ENCODE peak calls at places on chromosome 2, in nine cellular contexts. Y is A673; N is pancreas; C is kidney epithelial cell; U is A549; F is naive thymus-derived CD4-positive, alpha-beta T cell; S is mucosa of descending colon; B is dorsolateral prefrontal cortex; W is AG10803. V is an unnamed sample.

GRCh38 chr2:133892352-133892913 is 324.2 kb upstream of the NCKAP5 start:
- DNase-seq in Y (no peak), N (no peak), C (no peak), U (no peak), F (no peak), S (no peak), B (no peak), W (no peak), V (no peak)

GRCh38 chr2:160157861-160158813 is 41.9 kb downstream of the ITGB6 start:
- DNase-seq in Y (no peak), N (no peak), C (no peak), U (no peak), F (no peak), S (no peak), B (no peak), W (peak), V (peak)

GRCh38 chr2:115165529-115166109 is 723.2 kb downstream of the DPP10 start:
- DNase-seq in Y (peak), N (no peak), C (peak), U (no peak), F (no peak), S (no peak), B (no peak), W (peak), V (peak)

GRCh38 chr2:109612991-109613921 is 510 bp downstream of the SEPTIN10 start:
- DNase-seq in Y (peak), N (no peak), C (no peak), U (no peak), F (no peak), S (peak), B (no peak), W (peak), V (peak)

GRCh38 chr2:191304939-191305875 is 60.0 kb downstream of the MYO1B start:
- DNase-seq in Y (no peak), N (no peak), C (no peak), U (no peak), F (no peak), S (peak), B (no peak), W (peak), V (peak)

GRCh38 chr2:27206346-27206745 is 5.5 kb upstream of the ATRAID start:
- DNase-seq in Y (no peak), N (no peak), C (no peak), U (no peak), F (no peak), S (no peak), B (no peak), W (no peak), V (no peak)

GRCh38 chr2:42328148-42328833 is 32.7 kb downstream of the COX7A2L start:
- DNase-seq in Y (peak), N (no peak), C (no peak), U (peak), F (peak), S (no peak), B (no peak), W (peak), V (peak)

GRCh38 chr2:26745609-26746327 is 18.3 kb upstream of the SLC35F6 start:
- DNase-seq in Y (peak), N (peak), C (no peak), U (peak), F (peak), S (no peak), B (peak), W (peak), V (peak)

GRCh38 chr2:85215074-85216050 is 82.2 kb downstream of the TCF7L1 start:
- DNase-seq in Y (peak), N (no peak), C (peak), U (no peak), F (no peak), S (no peak), B (peak), W (peak), V (peak)

GRCh38 chr2:10310489-10310888 is 7.8 kb downstream of the HPCAL1 start:
- DNase-seq in Y (no peak), N (no peak), C (no peak), U (no peak), F (no peak), S (no peak), B (no peak), W (no peak), V (no peak)

GRCh38 chr2:150174396-150174795 is 313.1 kb downstream of the RND3 start:
- DNase-seq in Y (no peak), N (no peak), C (no peak), U (no peak), F (no peak), S (no peak), B (no peak), W (no peak), V (no peak)
- H3K4me3 ChIP-seq in Y (no peak), N (no peak), C (no peak), U (no peak), F (no peak), S (no peak), B (no peak), W (no peak), V (no peak)

GRCh38 chr2:20198001-20198400 is 26.9 kb downstream of the SDC1 start:
- DNase-seq in Y (no peak), N (peak), C (no peak), U (no peak), F (no peak), S (peak), B (no peak), W (no peak), V (no peak)

GRCh38 chr2:20195431-20195830 is 29.5 kb downstream of the SDC1 start:
- DNase-seq in Y (no peak), N (no peak), C (no peak), U (no peak), F (no peak), S (no peak), B (no peak), W (no peak), V (no peak)

GRCh38 chr2:20196881-20197204 is 28.1 kb downstream of the SDC1 start:
- DNase-seq in Y (no peak), N (no peak), C (no peak), U (no peak), F (no peak), S (no peak), B (no peak), W (no peak), V (no peak)

GRCh38 chr2:20194097-20194989 is 30.6 kb downstream of the SDC1 start:
- DNase-seq in Y (no peak), N (peak), C (no peak), U (no peak), F (no peak), S (no peak), B (no peak), W (peak), V (no peak)

DNA sequence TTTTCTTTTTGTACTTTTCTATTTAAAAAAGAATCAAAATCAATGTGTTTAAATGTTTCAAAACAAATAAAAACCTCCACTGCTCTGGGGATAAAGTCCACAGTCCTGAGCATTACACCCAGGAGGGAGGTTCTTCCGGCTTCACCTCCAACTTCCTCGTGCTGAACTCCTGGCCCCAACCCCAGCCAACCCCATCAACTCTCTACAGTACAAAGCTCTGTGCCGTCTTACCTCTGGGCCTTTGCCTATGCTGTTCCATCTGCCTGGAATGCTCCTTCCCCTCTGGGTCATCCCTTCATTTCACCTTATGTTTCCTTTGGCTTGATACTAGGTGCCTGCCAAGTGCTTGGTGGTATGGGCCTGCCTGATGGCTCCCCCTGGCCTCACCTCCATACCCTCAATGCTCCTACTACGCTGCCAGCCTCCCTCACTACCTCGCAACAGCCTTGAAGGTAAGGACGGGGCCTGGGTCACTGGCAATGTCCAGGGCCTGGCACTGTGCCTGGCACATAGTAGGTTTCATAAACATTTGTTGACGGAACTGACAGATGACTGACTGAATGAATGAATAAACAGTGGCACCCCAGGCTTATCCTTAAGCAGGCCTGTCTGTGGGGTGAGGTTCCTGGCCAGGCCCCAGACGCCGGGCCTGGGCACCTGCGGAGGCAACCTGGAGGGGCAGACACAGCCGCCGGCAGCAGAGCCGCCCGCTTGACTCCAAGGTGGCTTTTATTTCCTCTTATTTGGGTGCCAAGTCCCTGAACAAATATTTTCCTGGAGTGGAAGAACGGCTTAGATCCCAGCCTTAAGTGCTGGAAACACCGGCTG is 28.7 kb downstream of the SDC1 start:
- DNase-seq in Y (no peak), N (peak), C (no peak), U (no peak), F (no peak), S (peak), B (no peak), W (no peak), V (no peak)
- H3K4me3 ChIP-seq in Y (no peak), N (no peak), C (no peak), U (no peak), F (no peak), S (no peak), B (no peak), W (no peak), V (no peak)

GRCh38 chr2:86416126-86416525 is 25.0 kb upstream of the KDM3A start:
- DNase-seq in Y (no peak), N (no peak), C (no peak), U (no peak), F (no peak), S (no peak), B (no peak), W (no peak), V (no peak)

GRCh38 chr2:86412007-86412406 is 29.2 kb upstream of the KDM3A start:
- DNase-seq in Y (no peak), N (no peak), C (no peak), U (no peak), F (no peak), S (no peak), B (no peak), W (no peak), V (no peak)

GRCh38 chr2:86414996-86415395 is 26.2 kb upstream of the KDM3A start:
- DNase-seq in Y (peak), N (no peak), C (no peak), U (no peak), F (no peak), S (no peak), B (no peak), W (no peak), V (no peak)

GRCh38 chr2:86410581-86410980 is 30.6 kb upstream of the KDM3A start:
- DNase-seq in Y (no peak), N (no peak), C (no peak), U (no peak), F (no peak), S (no peak), B (no peak), W (no peak), V (no peak)

GRCh38 chr2:86413296-86414085 is 27.7 kb upstream of the KDM3A start:
- DNase-seq in Y (peak), N (no peak), C (no peak), U (no peak), F (no peak), S (no peak), B (no peak), W (no peak), V (no peak)
- H3K4me3 ChIP-seq in Y (peak), N (no peak), C (no peak), U (no peak), F (no peak), S (no peak), B (no peak), W (no peak), V (no peak)

GRCh38 chr2:232988444-232988843 is 24.6 kb downstream of the NGEF start:
- DNase-seq in Y (peak), N (no peak), C (peak), U (peak), F (no peak), S (peak), B (no peak), W (peak), V (peak)
- H3K4me3 ChIP-seq in Y (no peak), N (no peak), C (no peak), U (no peak), F (no peak), S (no peak), B (no peak), W (peak), V (no peak)

GRCh38 chr2:197502201-197502600 is 2.0 kb downstream of the HSPE1 start:
- DNase-seq in Y (no peak), N (no peak), C (no peak), U (no peak), F (no peak), S (no peak), B (no peak), W (no peak), V (no peak)
- H3K4me3 ChIP-seq in Y (peak), N (no peak), C (no peak), U (peak), F (peak), S (no peak), B (no peak), W (no peak), V (peak)

DNA sequence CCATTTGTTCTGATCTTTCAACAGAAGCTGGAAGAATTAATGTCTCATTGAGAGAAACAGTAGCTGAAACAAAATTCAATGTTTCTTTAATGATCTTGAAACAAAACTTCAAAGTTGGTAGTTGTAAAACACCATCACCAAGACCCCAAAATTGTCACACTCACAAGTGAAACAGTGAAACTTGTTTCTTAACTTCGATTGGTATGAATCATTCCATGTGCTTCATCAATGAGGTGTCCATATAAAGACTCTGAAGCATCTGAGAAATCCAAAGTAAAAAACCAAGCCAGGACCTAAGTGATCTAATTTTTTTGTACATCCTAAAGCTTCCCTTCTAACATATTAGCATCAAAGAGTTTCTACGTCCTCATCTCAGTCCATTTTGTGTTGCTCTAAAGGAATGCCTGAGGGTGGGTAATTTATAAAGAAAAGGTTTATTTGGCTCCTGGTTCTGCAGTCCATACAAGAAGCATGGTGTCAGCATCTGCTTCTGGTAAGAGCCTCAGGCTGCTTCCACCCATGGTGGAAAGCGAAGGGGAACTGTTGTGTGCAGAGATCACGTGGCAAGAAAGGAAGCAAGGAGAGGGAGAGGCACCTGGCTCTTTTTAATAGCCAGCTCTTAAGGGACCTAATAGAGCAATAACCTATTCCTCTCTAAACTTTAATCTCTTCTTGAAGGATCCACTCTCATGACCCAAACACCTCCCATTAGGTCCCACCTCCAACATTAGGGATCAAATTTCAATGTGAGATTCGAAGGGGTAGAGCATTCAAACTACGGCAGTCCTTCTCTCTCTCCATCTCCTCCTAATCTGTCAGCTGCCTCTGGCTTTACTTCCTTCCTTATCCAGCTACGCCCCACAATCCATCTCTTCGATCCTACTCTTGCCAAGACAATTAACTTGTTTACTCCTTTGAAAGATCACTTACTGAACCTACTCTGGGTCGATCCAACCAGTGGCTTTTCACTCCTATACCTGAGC is 20.7 kb upstream of the TLK1 start:
- DNase-seq in Y (no peak), N (no peak), C (no peak), U (no peak), F (no peak), S (no peak), B (no peak), W (no peak), V (no peak)
- H3K4me3 ChIP-seq in Y (no peak), N (no peak), C (no peak), U (no peak), F (no peak), S (no peak), B (no peak), W (no peak), V (no peak)

V was measured in fibroblast of the aortic adventitia.